ENCODE peak calls at places on chromosomes 1 and 21, in seven cellular contexts. One of them, this sample, is unnamed. For H3K9me3, the result is how much of the 10 kb centered on the place peaks cover.

GRCh38 chr1:22728751-22729399 is 18.2 kb downstream of the EPHB2 start:
- DNase-seq in CD4-positive, CD25-positive, alpha-beta regulatory T cell: no peak
- DNase-seq in endothelial cell of umbilical vein: no peak
- DNase-seq in body of pancreas: peak
- DNase-seq in AG04450: no peak
- DNase-seq in endodermal cell: peak
- DNase-seq in CD4-positive, alpha-beta T cell: no peak
- DNase-seq in this sample: no peak

GRCh38 chr21:35019631-35020032 is 29.5 kb downstream of the RUNX1 start:
- DNase-seq in CD4-positive, CD25-positive, alpha-beta regulatory T cell: no peak
- DNase-seq in endothelial cell of umbilical vein: no peak
- DNase-seq in body of pancreas: peak
- DNase-seq in AG04450: no peak
- DNase-seq in endodermal cell: peak
- DNase-seq in CD4-positive, alpha-beta T cell: no peak
- DNase-seq in this sample: no peak

GRCh38 chr1:8222789-8223188 is 95.1 kb upstream of the SLC45A1 start:
- DNase-seq in CD4-positive, CD25-positive, alpha-beta regulatory T cell: no peak
- DNase-seq in endothelial cell of umbilical vein: no peak
- DNase-seq in body of pancreas: no peak
- DNase-seq in AG04450: no peak
- DNase-seq in endodermal cell: no peak
- DNase-seq in CD4-positive, alpha-beta T cell: no peak
- DNase-seq in this sample: no peak

GRCh38 chr1:201676061-201676644 is 137.2 kb downstream of the NAV1 start:
- DNase-seq in CD4-positive, CD25-positive, alpha-beta regulatory T cell: no peak
- DNase-seq in endothelial cell of umbilical vein: peak
- DNase-seq in body of pancreas: peak
- DNase-seq in AG04450: no peak
- DNase-seq in endodermal cell: peak
- DNase-seq in CD4-positive, alpha-beta T cell: no peak
- DNase-seq in this sample: no peak

GRCh38 chr1:29490204-29490934 is 254.0 kb downstream of the PTPRU start:
- DNase-seq in CD4-positive, CD25-positive, alpha-beta regulatory T cell: no peak
- DNase-seq in endothelial cell of umbilical vein: no peak
- DNase-seq in body of pancreas: no peak
- DNase-seq in AG04450: no peak
- DNase-seq in endodermal cell: no peak
- DNase-seq in CD4-positive, alpha-beta T cell: no peak
- DNase-seq in this sample: no peak

GRCh38 chr1:95321516-95321915 is 87.5 kb downstream of the RWDD3 start:
- DNase-seq in CD4-positive, CD25-positive, alpha-beta regulatory T cell: no peak
- DNase-seq in endothelial cell of umbilical vein: no peak
- DNase-seq in body of pancreas: no peak
- DNase-seq in AG04450: no peak
- DNase-seq in endodermal cell: no peak
- DNase-seq in CD4-positive, alpha-beta T cell: no peak
- DNase-seq in this sample: no peak

GRCh38 chr1:150259758-150260669 is 2.4 kb downstream of the CA14 start:
- DNase-seq in CD4-positive, CD25-positive, alpha-beta regulatory T cell: no peak
- DNase-seq in endothelial cell of umbilical vein: peak
- DNase-seq in body of pancreas: peak
- DNase-seq in AG04450: no peak
- DNase-seq in endodermal cell: peak
- DNase-seq in CD4-positive, alpha-beta T cell: no peak
- DNase-seq in this sample: no peak

GRCh38 chr1:51336711-51337110 is 6.3 kb upstream of the TTC39A start:
- DNase-seq in CD4-positive, CD25-positive, alpha-beta regulatory T cell: no peak
- DNase-seq in endothelial cell of umbilical vein: no peak
- DNase-seq in body of pancreas: no peak
- DNase-seq in AG04450: no peak
- DNase-seq in endodermal cell: no peak
- DNase-seq in CD4-positive, alpha-beta T cell: no peak
- DNase-seq in this sample: no peak

GRCh38 chr1:234230414-234230862 is 142.8 kb upstream of the COA6 start:
- DNase-seq in CD4-positive, CD25-positive, alpha-beta regulatory T cell: peak
- DNase-seq in endothelial cell of umbilical vein: no peak
- DNase-seq in body of pancreas: peak
- DNase-seq in AG04450: no peak
- DNase-seq in endodermal cell: peak
- DNase-seq in CD4-positive, alpha-beta T cell: no peak
- DNase-seq in this sample: no peak

GRCh38 chr1:90768098-90768497 is 51.0 kb upstream of the BARHL2 start:
- DNase-seq in CD4-positive, CD25-positive, alpha-beta regulatory T cell: no peak
- DNase-seq in endothelial cell of umbilical vein: no peak
- DNase-seq in body of pancreas: no peak
- DNase-seq in AG04450: no peak
- DNase-seq in endodermal cell: no peak
- DNase-seq in CD4-positive, alpha-beta T cell: no peak
- DNase-seq in this sample: no peak

GRCh38 chr1:50681931-50682330 is 258.7 kb upstream of the DMRTA2 start:
- DNase-seq in CD4-positive, CD25-positive, alpha-beta regulatory T cell: no peak
- DNase-seq in endothelial cell of umbilical vein: no peak
- DNase-seq in body of pancreas: no peak
- DNase-seq in AG04450: no peak
- DNase-seq in endodermal cell: no peak
- DNase-seq in CD4-positive, alpha-beta T cell: no peak
- DNase-seq in this sample: no peak

GRCh38 chr1:206878456-206878855 is 13.0 kb downstream of the IL20 start:
- DNase-seq in CD4-positive, CD25-positive, alpha-beta regulatory T cell: no peak
- DNase-seq in endothelial cell of umbilical vein: no peak
- DNase-seq in body of pancreas: no peak
- DNase-seq in AG04450: no peak
- DNase-seq in endodermal cell: no peak
- DNase-seq in CD4-positive, alpha-beta T cell: no peak
- DNase-seq in this sample: no peak

GRCh38 chr1:206867716-206868115 is 2.3 kb downstream of the IL20 start:
- DNase-seq in CD4-positive, CD25-positive, alpha-beta regulatory T cell: no peak
- DNase-seq in endothelial cell of umbilical vein: no peak
- DNase-seq in body of pancreas: no peak
- DNase-seq in AG04450: no peak
- DNase-seq in endodermal cell: no peak
- DNase-seq in CD4-positive, alpha-beta T cell: no peak
- DNase-seq in this sample: no peak

GRCh38 chr1:206875752-206876380 is 10.4 kb downstream of the IL20 start:
- DNase-seq in CD4-positive, CD25-positive, alpha-beta regulatory T cell: no peak
- DNase-seq in endothelial cell of umbilical vein: no peak
- DNase-seq in body of pancreas: no peak
- DNase-seq in AG04450: no peak
- DNase-seq in endodermal cell: no peak
- DNase-seq in CD4-positive, alpha-beta T cell: no peak
- DNase-seq in this sample: no peak

GRCh38 chr1:206872139-206872538 is 6.7 kb downstream of the IL20 start:
- DNase-seq in CD4-positive, CD25-positive, alpha-beta regulatory T cell: no peak
- DNase-seq in endothelial cell of umbilical vein: no peak
- DNase-seq in body of pancreas: no peak
- DNase-seq in AG04450: no peak
- DNase-seq in endodermal cell: no peak
- DNase-seq in CD4-positive, alpha-beta T cell: no peak
- DNase-seq in this sample: no peak

GRCh38 chr1:206873603-206874188 is 8.3 kb downstream of the IL20 start:
- DNase-seq in CD4-positive, CD25-positive, alpha-beta regulatory T cell: no peak
- DNase-seq in endothelial cell of umbilical vein: no peak
- DNase-seq in body of pancreas: no peak
- DNase-seq in AG04450: no peak
- DNase-seq in endodermal cell: no peak
- DNase-seq in CD4-positive, alpha-beta T cell: no peak
- DNase-seq in this sample: no peak
- H3K9me3 ChIP-seq in CD4-positive, CD25-positive, alpha-beta regulatory T cell: under half
- H3K9me3 ChIP-seq in endothelial cell of umbilical vein: under half
- H3K9me3 ChIP-seq in body of pancreas: under half
- H3K9me3 ChIP-seq in AG04450: under half
- H3K9me3 ChIP-seq in endodermal cell: under half
- H3K9me3 ChIP-seq in CD4-positive, alpha-beta T cell: under half
- H3K9me3 ChIP-seq in this sample: under half

GRCh38 chr1:83573776-83574175 is 425.2 kb downstream of the TTLL7 start:
- DNase-seq in CD4-positive, CD25-positive, alpha-beta regulatory T cell: no peak
- DNase-seq in endothelial cell of umbilical vein: no peak
- DNase-seq in body of pancreas: no peak
- DNase-seq in AG04450: no peak
- DNase-seq in endodermal cell: peak
- DNase-seq in CD4-positive, alpha-beta T cell: no peak
- DNase-seq in this sample: no peak
- H3K9me3 ChIP-seq in CD4-positive, CD25-positive, alpha-beta regulatory T cell: under half
- H3K9me3 ChIP-seq in endothelial cell of umbilical vein: under half
- H3K9me3 ChIP-seq in body of pancreas: under half
- H3K9me3 ChIP-seq in AG04450: under half
- H3K9me3 ChIP-seq in endodermal cell: under half
- H3K9me3 ChIP-seq in CD4-positive, alpha-beta T cell: under half
- H3K9me3 ChIP-seq in this sample: under half

GRCh38 chr21:30479259-30479658 is 908 bp downstream of the KRTAP19-1 start:
- DNase-seq in CD4-positive, CD25-positive, alpha-beta regulatory T cell: no peak
- DNase-seq in endothelial cell of umbilical vein: no peak
- DNase-seq in body of pancreas: no peak
- DNase-seq in AG04450: no peak
- DNase-seq in endodermal cell: no peak
- DNase-seq in CD4-positive, alpha-beta T cell: no peak
- DNase-seq in this sample: no peak
- H3K9me3 ChIP-seq in CD4-positive, CD25-positive, alpha-beta regulatory T cell: under half
- H3K9me3 ChIP-seq in endothelial cell of umbilical vein: under half
- H3K9me3 ChIP-seq in body of pancreas: under half
- H3K9me3 ChIP-seq in AG04450: under half
- H3K9me3 ChIP-seq in endodermal cell: under half
- H3K9me3 ChIP-seq in CD4-positive, alpha-beta T cell: under half
- H3K9me3 ChIP-seq in this sample: under half

GRCh38 chr1:227661495-227661894 is 73.6 kb downstream of the JMJD4 start:
- DNase-seq in CD4-positive, CD25-positive, alpha-beta regulatory T cell: no peak
- DNase-seq in endothelial cell of umbilical vein: no peak
- DNase-seq in body of pancreas: no peak
- DNase-seq in AG04450: no peak
- DNase-seq in endodermal cell: peak
- DNase-seq in CD4-positive, alpha-beta T cell: no peak
- DNase-seq in this sample: no peak
- H3K9me3 ChIP-seq in CD4-positive, CD25-positive, alpha-beta regulatory T cell: half or more
- H3K9me3 ChIP-seq in endothelial cell of umbilical vein: under half
- H3K9me3 ChIP-seq in body of pancreas: half or more
- H3K9me3 ChIP-seq in AG04450: under half
- H3K9me3 ChIP-seq in endodermal cell: half or more
- H3K9me3 ChIP-seq in CD4-positive, alpha-beta T cell: half or more
- H3K9me3 ChIP-seq in this sample: under half

This sample was measured in T-helper 17 cell.